ENCODE peak calls at places on chromosome 9, in ten cellular contexts. O is spleen, A is IMR-90, V is WERI-Rb-1, C is stomach, W is breast epithelium, H is esophagus muscularis mucosa, N is hepatocyte, K is keratinocyte, M is esophagus squamous epithelium. B is an unnamed sample. For H3K9me3, the result is how much of the 10 kb centered on the place peaks cover.

GRCh38 chr9:103798620-103799019 is 295.5 kb upstream of the SMC2 start:
- DNase-seq in O (no peak), A (no peak), V (no peak), C (no peak), W (no peak), H (no peak), N (peak), K (no peak), M (no peak), B (no peak)

GRCh38 chr9:121651295-121652036 is at the start of gene DAB2IP:
- DNase-seq in O (peak), A (peak), V (peak), C (peak), W (no peak), H (no peak), N (peak), K (no peak), M (no peak), B (no peak)

GRCh38 chr9:131997779-131998178 is 81.9 kb downstream of the MED27 start:
- DNase-seq in O (no peak), A (peak), V (no peak), C (peak), W (no peak), H (no peak), N (no peak), K (no peak), M (no peak), B (no peak)

GRCh38 chr9:131598121-131598520 is 52.8 kb downstream of the PRRT1B start:
- DNase-seq in O (peak), A (no peak), V (peak), C (peak), W (peak), H (no peak), N (no peak), K (no peak), M (no peak), B (no peak)

GRCh38 chr9:124228516-124228915 is 29.2 kb upstream of the NEK6 start:
- DNase-seq in O (no peak), A (no peak), V (no peak), C (no peak), W (no peak), H (no peak), N (no peak), K (no peak), M (no peak), B (no peak)

GRCh38 chr9:110444911-110445310 is 107.2 kb upstream of the TXNDC8 start:
- DNase-seq in O (no peak), A (peak), V (no peak), C (no peak), W (no peak), H (no peak), N (no peak), K (no peak), M (no peak), B (no peak)

GRCh38 chr9:7368410-7369292 is 430.9 kb downstream of the DMAC1 start:
- DNase-seq in O (no peak), A (peak), V (no peak), C (no peak), W (no peak), H (no peak), N (peak), K (no peak), M (no peak), B (no peak)

GRCh38 chr9:137621131-137621757 is 2.4 kb downstream of the EHMT1 start:
- DNase-seq in O (peak), A (no peak), V (peak), C (no peak), W (no peak), H (no peak), N (no peak), K (no peak), M (no peak), B (no peak)

GRCh38 chr9:79581388-79581787 is 9.6 kb downstream of the TLE4 start:
- DNase-seq in O (no peak), A (peak), V (no peak), C (peak), W (no peak), H (no peak), N (no peak), K (no peak), M (no peak), B (no peak)

GRCh38 chr9:97593960-97594359 is 39.2 kb downstream of the TSTD2 start:
- DNase-seq in O (no peak), A (peak), V (no peak), C (no peak), W (no peak), H (no peak), N (no peak), K (no peak), M (no peak), B (no peak)

GRCh38 chr9:134521817-134522501 is 119.6 kb upstream of the COL5A1 start:
- DNase-seq in O (no peak), A (no peak), V (no peak), C (peak), W (no peak), H (no peak), N (no peak), K (no peak), M (no peak), B (no peak)

GRCh38 chr9:128187361-128187760 is 4.0 kb downstream of the CIZ1 start:
- DNase-seq in O (no peak), A (no peak), V (no peak), C (no peak), W (no peak), H (no peak), N (no peak), K (no peak), M (no peak), B (no peak)

GRCh38 chr9:93898502-93899426 is 56.4 kb downstream of the BARX1 start:
- DNase-seq in O (peak), A (no peak), V (peak), C (no peak), W (peak), H (no peak), N (no peak), K (no peak), M (no peak), B (no peak)

GRCh38 chr9:115134941-115135340 is 17.0 kb upstream of the TNC start:
- DNase-seq in O (no peak), A (peak), V (no peak), C (no peak), W (no peak), H (no peak), N (no peak), K (no peak), M (no peak), B (no peak)

GRCh38 chr9:77158772-77159513 is 18.4 kb upstream of the VPS13A start:
- DNase-seq in O (no peak), A (peak), V (no peak), C (no peak), W (no peak), H (no peak), N (no peak), K (peak), M (no peak), B (no peak)

GRCh38 chr9:35646583-35647265 is 4.0 kb downstream of the SIT1 start:
- DNase-seq in O (peak), A (peak), V (peak), C (peak), W (peak), H (peak), N (peak), K (no peak), M (peak), B (peak)

GRCh38 chr9:92180669-92181181 is 65.5 kb upstream of the SPTLC1 start:
- DNase-seq in O (no peak), A (peak), V (peak), C (no peak), W (no peak), H (no peak), N (peak), K (no peak), M (no peak), B (no peak)

GRCh38 chr9:86974421-86974820 is 27.1 kb upstream of the GAS1 start:
- DNase-seq in O (no peak), A (no peak), V (no peak), C (no peak), W (no peak), H (no peak), N (no peak), K (no peak), M (no peak), B (no peak)

GRCh38 chr9:103941104-103941503 is 153.0 kb upstream of the SMC2 start:
- DNase-seq in O (no peak), A (no peak), V (no peak), C (no peak), W (no peak), H (no peak), N (no peak), K (no peak), M (no peak), B (no peak)

GRCh38 chr9:34737677-34738260 is 27.8 kb upstream of the CCL21 start:
- DNase-seq in O (no peak), A (no peak), V (no peak), C (no peak), W (no peak), H (no peak), N (no peak), K (no peak), M (no peak), B (no peak)

GRCh38 chr9:119905706-119906105 is 536.5 kb upstream of the BRINP1 start:
- DNase-seq in O (no peak), A (no peak), V (no peak), C (no peak), W (no peak), H (no peak), N (no peak), K (no peak), M (no peak), B (no peak)

GRCh38 chr9:125189011-125189360 is 617 bp downstream of the PPP6C start:
- DNase-seq in O (peak), A (no peak), V (peak), C (peak), W (peak), H (no peak), N (peak), K (no peak), M (no peak), B (peak)

GRCh38 chr9:91882628-91883027 is 67.4 kb downstream of the ROR2 start:
- DNase-seq in O (peak), A (no peak), V (peak), C (no peak), W (no peak), H (no peak), N (no peak), K (no peak), M (no peak), B (no peak)

GRCh38 chr9:20300430-20301115 is 321.7 kb downstream of the MLLT3 start:
- DNase-seq in O (no peak), A (no peak), V (no peak), C (no peak), W (no peak), H (no peak), N (no peak), K (no peak), M (no peak), B (no peak)

GRCh38 chr9:125763373-125763772 is 16.2 kb downstream of the PBX3 start:
- DNase-seq in O (no peak), A (peak), V (peak), C (no peak), W (no peak), H (no peak), N (peak), K (peak), M (no peak), B (no peak)

GRCh38 chr9:93108301-93109041 is 12.5 kb downstream of the CARD19 start:
- DNase-seq in O (peak), A (no peak), V (no peak), C (no peak), W (no peak), H (no peak), N (no peak), K (no peak), M (no peak), B (no peak)

GRCh38 chr9:107172160-107172978 is 110.7 kb upstream of the RAD23B start:
- DNase-seq in O (peak), A (peak), V (peak), C (peak), W (peak), H (peak), N (peak), K (peak), M (no peak), B (peak)

GRCh38 chr9:121587863-121588262 is 63.6 kb upstream of the DAB2IP start:
- DNase-seq in O (no peak), A (no peak), V (no peak), C (no peak), W (no peak), H (no peak), N (no peak), K (no peak), M (no peak), B (no peak)

GRCh38 chr9:21741151-21741550 is 61.3 kb upstream of the MTAP start:
- DNase-seq in O (no peak), A (no peak), V (no peak), C (no peak), W (no peak), H (no peak), N (no peak), K (no peak), M (no peak), B (no peak)

GRCh38 chr9:25562101-25562500 is 116.1 kb downstream of the TUSC1 start:
- DNase-seq in O (no peak), A (no peak), V (no peak), C (no peak), W (no peak), H (no peak), N (no peak), K (no peak), M (no peak), B (no peak)

GRCh38 chr9:93813687-93814560 is 141.2 kb downstream of the BARX1 start:
- DNase-seq in O (peak), A (no peak), V (peak), C (no peak), W (no peak), H (peak), N (no peak), K (no peak), M (no peak), B (no peak)

GRCh38 chr9:137319434-137319975 is 17.4 kb upstream of the NRARP start:
- DNase-seq in O (peak), A (no peak), V (no peak), C (peak), W (no peak), H (no peak), N (no peak), K (no peak), M (no peak), B (no peak)

DNA sequence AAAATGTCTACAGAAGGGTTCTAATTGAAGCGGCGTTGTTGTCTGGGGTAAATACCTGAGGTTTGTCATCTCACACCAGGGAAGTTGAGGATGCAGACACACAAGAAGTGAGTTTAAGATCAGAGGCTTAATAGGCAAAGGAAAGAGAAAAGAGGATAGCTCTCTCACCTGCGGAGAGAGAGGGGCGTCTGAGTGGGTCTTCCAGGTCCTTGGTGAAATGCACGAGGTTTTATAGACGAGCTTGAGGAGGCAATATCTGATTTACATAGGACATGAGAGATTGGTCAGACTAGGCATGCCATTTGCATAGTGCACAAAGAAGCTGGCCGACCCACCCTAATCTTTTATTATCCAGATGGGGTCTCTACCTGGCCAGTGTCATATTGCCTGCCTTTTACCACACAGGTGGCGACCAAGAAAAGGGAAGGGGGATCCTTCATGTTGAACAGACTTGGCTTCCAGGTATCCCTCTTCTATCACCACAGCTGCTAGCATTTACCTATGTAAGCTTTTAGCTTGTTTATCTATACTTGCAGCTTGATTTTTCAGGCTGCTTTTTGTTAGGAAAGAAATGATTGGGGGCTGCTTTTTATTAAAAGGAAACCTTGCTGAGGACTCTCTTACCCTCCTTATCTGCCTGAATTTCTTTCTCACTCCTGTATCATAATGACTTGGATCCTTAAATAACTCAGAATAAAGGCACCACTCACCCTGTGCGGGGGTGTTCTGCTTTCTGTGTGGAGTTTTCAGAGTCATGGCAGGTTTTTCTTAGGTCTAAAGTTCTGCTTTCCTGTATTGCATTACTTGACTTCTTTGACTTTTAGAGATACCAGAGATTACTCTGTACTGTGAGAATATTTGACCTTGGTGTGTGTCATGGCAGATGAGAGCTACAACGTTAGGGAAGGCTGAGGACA is 9.4 kb upstream of the GLT6D1 start:
- DNase-seq in O (no peak), A (no peak), V (no peak), C (no peak), W (no peak), H (peak), N (no peak), K (no peak), M (no peak), B (no peak)
- H3K9me3 ChIP-seq in O (half or more), A (under half), V (under half), C (half or more), W (under half), H (under half), N (under half), K (under half), M (under half), B (under half)

DNA sequence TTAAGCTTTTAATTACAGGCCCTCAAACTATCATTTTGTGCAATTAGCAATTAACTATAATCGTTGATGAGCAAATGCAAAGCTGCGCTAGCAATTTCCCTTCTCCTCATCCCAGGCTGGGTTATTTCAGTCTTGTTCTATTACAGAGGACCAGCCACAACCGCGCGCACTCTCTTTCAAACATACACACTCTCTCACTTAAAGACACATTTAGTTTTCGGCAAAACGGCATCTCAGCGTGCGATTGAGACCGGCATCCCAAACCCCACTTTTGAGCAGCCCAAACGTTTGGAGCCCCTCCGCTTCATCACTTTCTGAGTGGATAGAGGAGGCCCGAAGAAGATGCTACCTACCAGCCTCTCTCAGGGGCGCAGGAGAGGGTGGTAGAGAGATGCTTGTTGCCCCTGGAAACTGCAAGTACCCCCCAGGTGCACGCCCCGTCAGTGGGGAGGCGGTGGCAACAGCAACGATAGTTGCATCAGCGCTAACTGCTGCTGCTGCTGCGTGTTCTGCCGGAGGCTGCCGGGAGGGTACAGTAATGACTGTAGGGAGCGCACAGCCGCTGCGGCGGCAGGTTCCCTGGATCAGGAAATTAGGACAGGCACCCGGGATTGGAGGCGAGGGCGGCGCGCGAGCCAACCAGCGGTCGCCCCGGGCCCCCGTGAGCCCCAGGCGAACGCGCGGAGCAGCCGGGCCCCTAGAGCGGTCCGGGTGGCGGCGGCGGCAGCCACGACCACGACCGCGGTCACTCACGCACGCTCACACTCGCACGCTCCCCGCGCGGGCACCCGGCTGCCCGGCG is 510 bp upstream of the VLDLR start:
- DNase-seq in O (peak), A (peak), V (peak), C (peak), W (peak), H (peak), N (peak), K (peak), M (no peak), B (no peak)
- TF ChIP-seq CTCF in O (no peak), A (peak), V (peak), C (no peak), W (no peak), H (peak), N (no peak), K (peak), M (peak), B (no peak)

GRCh38 chr9:8800196-8800595 is 1000.6 kb upstream of the DMAC1 start:
- DNase-seq in O (no peak), A (no peak), V (no peak), C (no peak), W (no peak), H (no peak), N (no peak), K (no peak), M (no peak), B (no peak)

GRCh38 chr9:8809747-8810146 is 1010.2 kb upstream of the DMAC1 start:
- DNase-seq in O (no peak), A (no peak), V (no peak), C (no peak), W (no peak), H (no peak), N (no peak), K (no peak), M (no peak), B (no peak)

GRCh38 chr9:8802242-8802641 is 1002.7 kb upstream of the DMAC1 start:
- DNase-seq in O (no peak), A (no peak), V (no peak), C (no peak), W (no peak), H (no peak), N (no peak), K (no peak), M (no peak), B (no peak)

GRCh38 chr9:8806150-8806549 is 1006.6 kb upstream of the DMAC1 start:
- DNase-seq in O (no peak), A (no peak), V (no peak), C (no peak), W (no peak), H (no peak), N (no peak), K (no peak), M (no peak), B (no peak)

DNA sequence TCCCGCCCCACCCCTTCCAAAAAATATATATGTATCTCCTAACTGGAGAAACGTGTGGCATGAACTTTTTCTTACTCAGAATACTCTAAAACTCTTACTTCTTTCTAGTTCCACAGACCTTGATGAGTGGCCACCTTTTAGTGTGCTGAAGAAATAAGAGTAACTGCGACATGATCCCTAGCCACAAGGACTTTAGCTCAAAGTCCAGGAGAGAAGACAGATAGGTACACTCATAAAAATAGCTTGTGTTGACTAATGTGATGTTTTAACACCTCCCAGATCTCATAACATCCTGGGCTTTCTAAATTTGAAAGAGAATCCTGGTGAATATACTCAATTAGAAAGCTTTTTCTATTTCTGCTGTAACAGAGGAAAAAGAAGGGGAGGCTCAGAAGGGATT is 1005.0 kb upstream of the DMAC1 start:
- DNase-seq in O (no peak), A (no peak), V (no peak), C (no peak), W (no peak), H (no peak), N (peak), K (no peak), M (no peak), B (no peak)
- H3K27ac ChIP-seq in O (no peak), A (no peak), V (no peak), C (no peak), W (no peak), H (no peak), N (peak), K (no peak), M (no peak), B (no peak)

DNA sequence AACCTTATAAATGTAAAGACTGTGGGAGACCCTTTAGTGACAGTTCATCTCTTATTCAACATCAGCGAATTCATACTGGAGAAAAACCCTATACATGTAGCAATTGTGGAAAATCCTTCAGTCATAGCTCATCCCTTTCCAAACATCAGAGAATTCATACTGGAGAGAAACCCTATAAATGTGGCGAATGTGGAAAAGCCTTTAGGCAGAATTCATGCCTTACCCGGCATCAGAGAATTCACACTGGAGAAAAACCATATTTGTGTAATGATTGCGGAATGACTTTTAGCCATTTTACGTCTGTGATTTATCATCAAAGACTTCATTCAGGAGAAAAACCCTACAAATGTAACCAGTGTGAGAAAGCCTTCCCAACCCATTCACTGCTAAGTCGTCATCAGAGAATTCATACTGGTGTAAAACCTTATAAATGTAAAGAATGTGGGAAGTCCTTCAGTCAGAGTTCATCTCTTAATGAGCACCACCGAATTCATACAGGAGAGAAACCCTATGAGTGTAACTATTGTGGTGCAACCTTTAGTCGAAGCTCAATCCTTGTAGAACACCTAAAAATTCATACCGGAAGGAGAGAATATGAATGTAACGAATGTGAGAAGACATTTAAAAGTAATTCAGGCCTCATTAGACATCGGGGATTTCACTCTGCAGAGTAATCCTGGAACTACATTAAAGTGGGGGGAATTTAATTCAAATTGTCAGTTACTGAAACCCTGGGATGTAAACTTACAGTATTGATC is 17.7 kb downstream of the ZNF483 start:
- DNase-seq in O (no peak), A (no peak), V (no peak), C (no peak), W (no peak), H (no peak), N (no peak), K (no peak), M (no peak), B (no peak)
- H3K9me3 ChIP-seq in O (half or more), A (half or more), V (half or more), C (half or more), W (half or more), H (half or more), N (half or more), K (under half), M (under half), B (half or more)

B was measured in CD4-positive, alpha-beta T cell.